ENCODE peak calls at places on chromosomes 13 and 19, in five cellular contexts. A is stimulated activated CD4-positive, alpha-beta T cell treated with anti-CD3 and anti-CD28 coated beads, Interleukin-1b, Interleukin-23, amount 100 ng/mL, for 1 hour; O is hippocampal formation; D is NCI-H2081; S is mesendoderm. K is an unnamed sample.

GRCh38 chr19:39402417-39403297 is 4.0 kb upstream of the ZFP36 start:
- DNase-seq in D (peak), S (peak), A (peak), O (peak), K (peak)

GRCh38 chr13:98216711-98217110 is 39.6 kb upstream of the RNF113B start:
- DNase-seq in S (no peak), O (no peak), A (no peak), D (no peak), K (no peak)

GRCh38 chr13:24741016-24741662 is 22.8 kb upstream of the RNF17 start:
- DNase-seq in S (peak), O (no peak), D (no peak), A (no peak), K (no peak)

GRCh38 chr19:1568320-1569019 is at the start of gene MEX3D:
- DNase-seq in D (peak), S (peak), O (peak), A (peak), K (peak)

GRCh38 chr13:19782049-19782726 is 557 bp downstream of the PSPC1 start:
- DNase-seq in D (peak), S (peak), A (peak), O (no peak), K (peak)

GRCh38 chr19:1066748-1067340 is at the start of gene ARHGAP45:
- DNase-seq in D (no peak), O (no peak), A (peak), S (peak), K (no peak)

GRCh38 chr19:51439021-51439465 is 19.2 kb downstream of the SIGLEC8 start:
- DNase-seq in D (no peak), O (no peak), S (peak), A (no peak), K (no peak)

GRCh38 chr13:110643324-110643723 is 28.0 kb downstream of the NAXD start:
- DNase-seq in S (no peak), A (no peak), O (no peak), D (no peak), K (no peak)

GRCh38 chr19:38494379-38494778 is 60.9 kb downstream of the RYR1 start:
- DNase-seq in A (no peak), D (no peak), O (no peak), S (peak), K (no peak)